ENCODE peak calls at places on chromosomes 5 and 9, in seven cellular contexts. One of them, this sample, is unnamed.

GRCh38 chr5:57302164-57302563 is 128.3 kb downstream of the GPBP1 start:
- DNase-seq in naive B cell: no peak
- DNase-seq in CD8-positive, alpha-beta memory T cell: peak; percentile 47
- DNase-seq in DMS53: peak; percentile 80
- DNase-seq in activated CD4-positive, CD25-positive, alpha-beta regulatory T cell: no peak
- DNase-seq in cardiac septum: no peak
- DNase-seq in stimulated activated CD8-positive, alpha-beta memory T cell treated with anti-CD3 and anti-CD28 coated beads, Interleukin-15, amount 100 ng/mL, for 24 hours: no peak
- DNase-seq in this sample: no peak

GRCh38 chr9:37952731-37953130 is 48.8 kb upstream of the SLC25A51 start:
- DNase-seq in naive B cell: no peak
- DNase-seq in stimulated activated CD8-positive, alpha-beta memory T cell treated with anti-CD3 and anti-CD28 coated beads, Interleukin-15, amount 100 ng/mL, for 24 hours: no peak
- DNase-seq in cardiac septum: no peak
- DNase-seq in CD8-positive, alpha-beta memory T cell: no peak
- DNase-seq in DMS53: no peak
- DNase-seq in activated CD4-positive, CD25-positive, alpha-beta regulatory T cell: no peak
- DNase-seq in this sample: no peak

GRCh38 chr5:127072861-127073846 is at the start of gene C5orf63:
- DNase-seq in stimulated activated CD8-positive, alpha-beta memory T cell treated with anti-CD3 and anti-CD28 coated beads, Interleukin-15, amount 100 ng/mL, for 24 hours: peak; percentile 46
- DNase-seq in activated CD4-positive, CD25-positive, alpha-beta regulatory T cell: peak; percentile 41
- DNase-seq in naive B cell: peak; percentile 89
- DNase-seq in cardiac septum: peak; percentile 81
- DNase-seq in CD8-positive, alpha-beta memory T cell: peak; percentile 76
- DNase-seq in DMS53: peak; percentile 89
- DNase-seq in this sample: no peak

GRCh38 chr5:399296-400281 is 43.4 kb upstream of the EXOC3 start:
- DNase-seq in CD8-positive, alpha-beta memory T cell: no peak
- DNase-seq in stimulated activated CD8-positive, alpha-beta memory T cell treated with anti-CD3 and anti-CD28 coated beads, Interleukin-15, amount 100 ng/mL, for 24 hours: peak; percentile 41
- DNase-seq in cardiac septum: peak; percentile 82
- DNase-seq in DMS53: peak; percentile 100
- DNase-seq in activated CD4-positive, CD25-positive, alpha-beta regulatory T cell: peak; percentile 22
- DNase-seq in naive B cell: peak; percentile 77
- DNase-seq in this sample: peak; percentile 82

GRCh38 chr9:111034573-111035539 is 3.4 kb downstream of the LPAR1 start:
- DNase-seq in DMS53: no peak
- DNase-seq in naive B cell: no peak
- DNase-seq in stimulated activated CD8-positive, alpha-beta memory T cell treated with anti-CD3 and anti-CD28 coated beads, Interleukin-15, amount 100 ng/mL, for 24 hours: no peak
- DNase-seq in activated CD4-positive, CD25-positive, alpha-beta regulatory T cell: no peak
- DNase-seq in cardiac septum: no peak
- DNase-seq in CD8-positive, alpha-beta memory T cell: no peak
- DNase-seq in this sample: no peak

GRCh38 chr9:131624636-131625241 is 79.4 kb downstream of the PRRT1B start:
- DNase-seq in activated CD4-positive, CD25-positive, alpha-beta regulatory T cell: no peak
- DNase-seq in stimulated activated CD8-positive, alpha-beta memory T cell treated with anti-CD3 and anti-CD28 coated beads, Interleukin-15, amount 100 ng/mL, for 24 hours: no peak
- DNase-seq in DMS53: peak; percentile 38
- DNase-seq in cardiac septum: no peak
- DNase-seq in CD8-positive, alpha-beta memory T cell: no peak
- DNase-seq in naive B cell: no peak
- DNase-seq in this sample: no peak

GRCh38 chr9:8727191-8727590 is 927.6 kb upstream of the DMAC1 start:
- DNase-seq in DMS53: no peak
- DNase-seq in stimulated activated CD8-positive, alpha-beta memory T cell treated with anti-CD3 and anti-CD28 coated beads, Interleukin-15, amount 100 ng/mL, for 24 hours: no peak
- DNase-seq in activated CD4-positive, CD25-positive, alpha-beta regulatory T cell: no peak
- DNase-seq in CD8-positive, alpha-beta memory T cell: no peak
- DNase-seq in naive B cell: no peak
- DNase-seq in cardiac septum: no peak
- DNase-seq in this sample: no peak

GRCh38 chr5:73418244-73418691 is 30.3 kb downstream of the FOXD1 start:
- DNase-seq in CD8-positive, alpha-beta memory T cell: no peak
- DNase-seq in DMS53: no peak
- DNase-seq in stimulated activated CD8-positive, alpha-beta memory T cell treated with anti-CD3 and anti-CD28 coated beads, Interleukin-15, amount 100 ng/mL, for 24 hours: no peak
- DNase-seq in activated CD4-positive, CD25-positive, alpha-beta regulatory T cell: no peak
- DNase-seq in cardiac septum: no peak
- DNase-seq in naive B cell: no peak
- DNase-seq in this sample: no peak

GRCh38 chr9:83505282-83505681 is 32.9 kb downstream of the FRMD3 start:
- DNase-seq in naive B cell: no peak
- DNase-seq in activated CD4-positive, CD25-positive, alpha-beta regulatory T cell: no peak
- DNase-seq in stimulated activated CD8-positive, alpha-beta memory T cell treated with anti-CD3 and anti-CD28 coated beads, Interleukin-15, amount 100 ng/mL, for 24 hours: no peak
- DNase-seq in CD8-positive, alpha-beta memory T cell: no peak
- DNase-seq in cardiac septum: no peak
- DNase-seq in DMS53: peak; percentile 91
- DNase-seq in this sample: no peak

GRCh38 chr5:30809907-30810306 is 383.6 kb upstream of the CDH6 start:
- DNase-seq in activated CD4-positive, CD25-positive, alpha-beta regulatory T cell: no peak
- DNase-seq in naive B cell: no peak
- DNase-seq in DMS53: no peak
- DNase-seq in cardiac septum: no peak
- DNase-seq in CD8-positive, alpha-beta memory T cell: no peak
- DNase-seq in stimulated activated CD8-positive, alpha-beta memory T cell treated with anti-CD3 and anti-CD28 coated beads, Interleukin-15, amount 100 ng/mL, for 24 hours: no peak
- DNase-seq in this sample: no peak

GRCh38 chr5:73121109-73121443 is 701 bp downstream of the TMEM171 start:
- DNase-seq in cardiac septum: no peak
- DNase-seq in activated CD4-positive, CD25-positive, alpha-beta regulatory T cell: no peak
- DNase-seq in stimulated activated CD8-positive, alpha-beta memory T cell treated with anti-CD3 and anti-CD28 coated beads, Interleukin-15, amount 100 ng/mL, for 24 hours: no peak
- DNase-seq in CD8-positive, alpha-beta memory T cell: no peak
- DNase-seq in naive B cell: no peak
- DNase-seq in DMS53: peak; percentile 42
- DNase-seq in this sample: no peak

GRCh38 chr5:172776235-172776594 is 5.2 kb upstream of the DUSP1 start:
- DNase-seq in activated CD4-positive, CD25-positive, alpha-beta regulatory T cell: no peak
- DNase-seq in CD8-positive, alpha-beta memory T cell: no peak
- DNase-seq in cardiac septum: no peak
- DNase-seq in DMS53: peak; percentile 38
- DNase-seq in stimulated activated CD8-positive, alpha-beta memory T cell treated with anti-CD3 and anti-CD28 coated beads, Interleukin-15, amount 100 ng/mL, for 24 hours: no peak
- DNase-seq in naive B cell: no peak
- DNase-seq in this sample: no peak

GRCh38 chr5:81760521-81760920 is 9.6 kb upstream of the SSBP2 start:
- DNase-seq in activated CD4-positive, CD25-positive, alpha-beta regulatory T cell: no peak
- DNase-seq in CD8-positive, alpha-beta memory T cell: no peak
- DNase-seq in cardiac septum: no peak
- DNase-seq in naive B cell: no peak
- DNase-seq in stimulated activated CD8-positive, alpha-beta memory T cell treated with anti-CD3 and anti-CD28 coated beads, Interleukin-15, amount 100 ng/mL, for 24 hours: no peak
- DNase-seq in DMS53: no peak
- DNase-seq in this sample: no peak

GRCh38 chr5:141604318-141604717 is 14.5 kb downstream of the DIAPH1 start:
- DNase-seq in CD8-positive, alpha-beta memory T cell: no peak
- DNase-seq in stimulated activated CD8-positive, alpha-beta memory T cell treated with anti-CD3 and anti-CD28 coated beads, Interleukin-15, amount 100 ng/mL, for 24 hours: no peak
- DNase-seq in naive B cell: peak; percentile 15
- DNase-seq in cardiac septum: no peak
- DNase-seq in DMS53: peak; percentile 58
- DNase-seq in activated CD4-positive, CD25-positive, alpha-beta regulatory T cell: no peak
- DNase-seq in this sample: no peak

GRCh38 chr5:154482528-154483449 is 4.8 kb upstream of the HAND1 start:
- DNase-seq in CD8-positive, alpha-beta memory T cell: no peak
- DNase-seq in naive B cell: no peak
- DNase-seq in activated CD4-positive, CD25-positive, alpha-beta regulatory T cell: no peak
- DNase-seq in DMS53: no peak
- DNase-seq in stimulated activated CD8-positive, alpha-beta memory T cell treated with anti-CD3 and anti-CD28 coated beads, Interleukin-15, amount 100 ng/mL, for 24 hours: no peak
- DNase-seq in cardiac septum: no peak
- DNase-seq in this sample: peak; percentile 49

GRCh38 chr5:53674114-53674513 is 113.7 kb downstream of the NDUFS4 start:
- DNase-seq in stimulated activated CD8-positive, alpha-beta memory T cell treated with anti-CD3 and anti-CD28 coated beads, Interleukin-15, amount 100 ng/mL, for 24 hours: no peak
- DNase-seq in CD8-positive, alpha-beta memory T cell: no peak
- DNase-seq in cardiac septum: no peak
- DNase-seq in naive B cell: no peak
- DNase-seq in activated CD4-positive, CD25-positive, alpha-beta regulatory T cell: no peak
- DNase-seq in DMS53: no peak
- DNase-seq in this sample: no peak

GRCh38 chr5:10427978-10428377 is 13.7 kb upstream of the ROPN1L start:
- DNase-seq in stimulated activated CD8-positive, alpha-beta memory T cell treated with anti-CD3 and anti-CD28 coated beads, Interleukin-15, amount 100 ng/mL, for 24 hours: no peak
- DNase-seq in activated CD4-positive, CD25-positive, alpha-beta regulatory T cell: no peak
- DNase-seq in CD8-positive, alpha-beta memory T cell: no peak
- DNase-seq in naive B cell: no peak
- DNase-seq in cardiac septum: no peak
- DNase-seq in DMS53: no peak
- DNase-seq in this sample: no peak

GRCh38 chr5:10987881-10988504 is 227.0 kb upstream of the DAP start:
- DNase-seq in naive B cell: peak; percentile 5
- DNase-seq in DMS53: peak; percentile 71
- DNase-seq in stimulated activated CD8-positive, alpha-beta memory T cell treated with anti-CD3 and anti-CD28 coated beads, Interleukin-15, amount 100 ng/mL, for 24 hours: peak; percentile 41
- DNase-seq in activated CD4-positive, CD25-positive, alpha-beta regulatory T cell: peak; percentile 41
- DNase-seq in CD8-positive, alpha-beta memory T cell: peak; percentile 52
- DNase-seq in cardiac septum: peak; percentile 91
- DNase-seq in this sample: peak; percentile 88

GRCh38 chr5:137442660-137443059 is 56.5 kb downstream of the SPOCK1 start:
- DNase-seq in stimulated activated CD8-positive, alpha-beta memory T cell treated with anti-CD3 and anti-CD28 coated beads, Interleukin-15, amount 100 ng/mL, for 24 hours: no peak
- DNase-seq in naive B cell: no peak
- DNase-seq in DMS53: no peak
- DNase-seq in activated CD4-positive, CD25-positive, alpha-beta regulatory T cell: no peak
- DNase-seq in cardiac septum: no peak
- DNase-seq in CD8-positive, alpha-beta memory T cell: no peak
- DNase-seq in this sample: no peak

GRCh38 chr5:147989239-147989638 is 74.5 kb upstream of the SPINK5 start:
- DNase-seq in activated CD4-positive, CD25-positive, alpha-beta regulatory T cell: no peak
- DNase-seq in CD8-positive, alpha-beta memory T cell: no peak
- DNase-seq in naive B cell: no peak
- DNase-seq in DMS53: peak; percentile 20
- DNase-seq in stimulated activated CD8-positive, alpha-beta memory T cell treated with anti-CD3 and anti-CD28 coated beads, Interleukin-15, amount 100 ng/mL, for 24 hours: no peak
- DNase-seq in cardiac septum: no peak
- DNase-seq in this sample: no peak

GRCh38 chr9:4508246-4508906 is 18.1 kb downstream of the SLC1A1 start:
- DNase-seq in activated CD4-positive, CD25-positive, alpha-beta regulatory T cell: no peak
- DNase-seq in DMS53: no peak
- DNase-seq in naive B cell: no peak
- DNase-seq in cardiac septum: no peak
- DNase-seq in CD8-positive, alpha-beta memory T cell: no peak
- DNase-seq in stimulated activated CD8-positive, alpha-beta memory T cell treated with anti-CD3 and anti-CD28 coated beads, Interleukin-15, amount 100 ng/mL, for 24 hours: no peak
- DNase-seq in this sample: no peak

GRCh38 chr9:68979538-68980314 is 34.2 kb downstream of the PRKACG start:
- DNase-seq in cardiac septum: peak; percentile 78
- DNase-seq in DMS53: no peak
- DNase-seq in CD8-positive, alpha-beta memory T cell: no peak
- DNase-seq in activated CD4-positive, CD25-positive, alpha-beta regulatory T cell: no peak
- DNase-seq in naive B cell: no peak
- DNase-seq in stimulated activated CD8-positive, alpha-beta memory T cell treated with anti-CD3 and anti-CD28 coated beads, Interleukin-15, amount 100 ng/mL, for 24 hours: no peak
- DNase-seq in this sample: no peak

GRCh38 chr9:71364196-71364955 is 243.0 kb upstream of the TRPM3 start:
- DNase-seq in DMS53: no peak
- DNase-seq in CD8-positive, alpha-beta memory T cell: no peak
- DNase-seq in stimulated activated CD8-positive, alpha-beta memory T cell treated with anti-CD3 and anti-CD28 coated beads, Interleukin-15, amount 100 ng/mL, for 24 hours: no peak
- DNase-seq in activated CD4-positive, CD25-positive, alpha-beta regulatory T cell: no peak
- DNase-seq in naive B cell: no peak
- DNase-seq in cardiac septum: no peak
- DNase-seq in this sample: no peak

GRCh38 chr5:104513621-104514020 is 951.0 kb upstream of the NUDT12 start:
- DNase-seq in naive B cell: no peak
- DNase-seq in activated CD4-positive, CD25-positive, alpha-beta regulatory T cell: no peak
- DNase-seq in DMS53: no peak
- DNase-seq in cardiac septum: no peak
- DNase-seq in stimulated activated CD8-positive, alpha-beta memory T cell treated with anti-CD3 and anti-CD28 coated beads, Interleukin-15, amount 100 ng/mL, for 24 hours: no peak
- DNase-seq in CD8-positive, alpha-beta memory T cell: no peak
- DNase-seq in this sample: no peak

GRCh38 chr5:66620711-66621110 is 24.5 kb downstream of the MAST4 start:
- DNase-seq in CD8-positive, alpha-beta memory T cell: no peak
- DNase-seq in activated CD4-positive, CD25-positive, alpha-beta regulatory T cell: no peak
- DNase-seq in DMS53: no peak
- DNase-seq in cardiac septum: no peak
- DNase-seq in naive B cell: no peak
- DNase-seq in stimulated activated CD8-positive, alpha-beta memory T cell treated with anti-CD3 and anti-CD28 coated beads, Interleukin-15, amount 100 ng/mL, for 24 hours: no peak
- DNase-seq in this sample: no peak

GRCh38 chr5:175709276-175709781 is 51.5 kb downstream of the HRH2 start:
- DNase-seq in naive B cell: no peak
- DNase-seq in CD8-positive, alpha-beta memory T cell: no peak
- DNase-seq in cardiac septum: peak; percentile 65
- DNase-seq in stimulated activated CD8-positive, alpha-beta memory T cell treated with anti-CD3 and anti-CD28 coated beads, Interleukin-15, amount 100 ng/mL, for 24 hours: no peak
- DNase-seq in activated CD4-positive, CD25-positive, alpha-beta regulatory T cell: no peak
- DNase-seq in DMS53: no peak
- DNase-seq in this sample: no peak

GRCh38 chr5:134148986-134149539 is 27.7 kb downstream of the SKP1 start:
- DNase-seq in naive B cell: no peak
- DNase-seq in CD8-positive, alpha-beta memory T cell: peak; percentile 26
- DNase-seq in stimulated activated CD8-positive, alpha-beta memory T cell treated with anti-CD3 and anti-CD28 coated beads, Interleukin-15, amount 100 ng/mL, for 24 hours: no peak
- DNase-seq in cardiac septum: no peak
- DNase-seq in DMS53: no peak
- DNase-seq in activated CD4-positive, CD25-positive, alpha-beta regulatory T cell: no peak
- DNase-seq in this sample: no peak

GRCh38 chr9:113621309-113621791 is 157.8 kb downstream of the RGS3 start:
- DNase-seq in stimulated activated CD8-positive, alpha-beta memory T cell treated with anti-CD3 and anti-CD28 coated beads, Interleukin-15, amount 100 ng/mL, for 24 hours: no peak
- DNase-seq in activated CD4-positive, CD25-positive, alpha-beta regulatory T cell: no peak
- DNase-seq in naive B cell: no peak
- DNase-seq in CD8-positive, alpha-beta memory T cell: no peak
- DNase-seq in DMS53: no peak
- DNase-seq in cardiac septum: peak; percentile 91
- DNase-seq in this sample: no peak

GRCh38 chr5:132821791-132822190 is 8.7 kb downstream of the SHROOM1 start:
- DNase-seq in stimulated activated CD8-positive, alpha-beta memory T cell treated with anti-CD3 and anti-CD28 coated beads, Interleukin-15, amount 100 ng/mL, for 24 hours: no peak
- DNase-seq in CD8-positive, alpha-beta memory T cell: no peak
- DNase-seq in naive B cell: no peak
- DNase-seq in DMS53: peak; percentile 26
- DNase-seq in activated CD4-positive, CD25-positive, alpha-beta regulatory T cell: no peak
- DNase-seq in cardiac septum: no peak
- DNase-seq in this sample: no peak

GRCh38 chr5:14351086-14351661 is 208.0 kb downstream of the TRIO start:
- DNase-seq in naive B cell: no peak
- DNase-seq in activated CD4-positive, CD25-positive, alpha-beta regulatory T cell: no peak
- DNase-seq in cardiac septum: no peak
- DNase-seq in DMS53: no peak
- DNase-seq in CD8-positive, alpha-beta memory T cell: no peak
- DNase-seq in stimulated activated CD8-positive, alpha-beta memory T cell treated with anti-CD3 and anti-CD28 coated beads, Interleukin-15, amount 100 ng/mL, for 24 hours: no peak
- DNase-seq in this sample: no peak

GRCh38 chr9:130847306-130848217 is 12.5 kb downstream of the ABL1 start:
- DNase-seq in activated CD4-positive, CD25-positive, alpha-beta regulatory T cell: no peak
- DNase-seq in naive B cell: no peak
- DNase-seq in stimulated activated CD8-positive, alpha-beta memory T cell treated with anti-CD3 and anti-CD28 coated beads, Interleukin-15, amount 100 ng/mL, for 24 hours: no peak
- DNase-seq in CD8-positive, alpha-beta memory T cell: no peak
- DNase-seq in cardiac septum: peak; percentile 81
- DNase-seq in DMS53: no peak
- DNase-seq in this sample: no peak